ENCODE peak calls at places on chromosomes 4 and X, in four cellular contexts. I is fibroblast of pulmonary artery, V is dorsolateral prefrontal cortex, Z is HL-60. J is an unnamed sample.

GRCh38 chr4:14152834-14153519 is 525.5 kb upstream of the BOD1L1 start:
- DNase-seq in V (no peak), Z (no peak), I (no peak), J (no peak)

GRCh38 chr4:64890131-64890710 is 481.0 kb upstream of the TECRL start:
- DNase-seq in Z (no peak), V (no peak), I (no peak), J (no peak)

GRCh38 chr4:109701566-109702399 is 1.5 kb downstream of the CASP6 start:
- DNase-seq in V (no peak), I (peak; percentile 7), Z (no peak), J (peak; percentile 6)

GRCh38 chr4:88616275-88616996 is 24.2 kb downstream of the HERC3 start:
- DNase-seq in I (peak; percentile 80), V (no peak), Z (no peak), J (peak; percentile 71)

GRCh38 chr4:57061395-57061794 is 48.8 kb downstream of the IGFBP7 start:
- DNase-seq in V (no peak), Z (no peak), I (peak; percentile 70), J (peak; percentile 79)

GRCh38 chr4:173252024-173252935 is 81.9 kb downstream of the HMGB2 start:
- DNase-seq in I (peak; percentile 97), Z (peak; percentile 64), V (no peak), J (peak; percentile 83)

GRCh38 chrX:8404443-8404842 is 60.2 kb upstream of the VCX3B start:
- DNase-seq in Z (no peak), V (no peak), I (peak; percentile 40), J (no peak)

GRCh38 chrX:12950851-12951589 is 23.9 kb upstream of the TMSB4X start:
- DNase-seq in V (no peak), I (no peak), Z (peak; percentile 84), J (no peak)

GRCh38 chr4:165288639-165289428 is 38.6 kb upstream of the MSMO1 start:
- DNase-seq in Z (no peak), V (no peak), I (peak; percentile 91), J (peak; percentile 65)

GRCh38 chrX:24646745-24647182 is 383 bp downstream of the PCYT1B start:
- DNase-seq in Z (no peak), V (no peak), I (no peak), J (peak; percentile 52)

GRCh38 chr4:63296773-63297172 is 1112.5 kb downstream of the TECRL start:
- DNase-seq in I (no peak), Z (no peak), V (no peak), J (no peak)

GRCh38 chr4:150006197-150006596 is 72.0 kb upstream of the DCLK2 start:
- DNase-seq in I (no peak), V (no peak), Z (no peak), J (peak; percentile 82)

GRCh38 chr4:84324850-84325249 is 174.2 kb downstream of the NKX6-1 start:
- DNase-seq in Z (no peak), V (no peak), I (no peak), J (no peak)

GRCh38 chrX:39911278-39911897 is 186.4 kb downstream of the BCOR start:
- DNase-seq in I (no peak), Z (no peak), V (no peak), J (no peak)

GRCh38 chr4:157808796-157809408 is 363.9 kb downstream of the GASK1B start:
- DNase-seq in I (no peak), Z (no peak), V (no peak), J (no peak)

GRCh38 chr4:36363024-36363423 is 81.6 kb downstream of the DTHD1 start:
- DNase-seq in V (no peak), Z (no peak), I (peak; percentile 8), J (no peak)

GRCh38 chrX:119189586-119189985 is 46.5 kb upstream of the PGRMC1 start:
- DNase-seq in V (no peak), I (peak; percentile 20), Z (no peak), J (peak; percentile 47)

GRCh38 chr4:183146478-183146877 is 47.4 kb downstream of the WWC2 start:
- DNase-seq in Z (no peak), I (no peak), V (no peak), J (no peak)

GRCh38 chr4:80058740-80059139 is 14.3 kb downstream of the ANTXR2 start:
- DNase-seq in V (no peak), I (no peak), Z (peak; percentile 82), J (no peak)

GRCh38 chrX:39518451-39519212 is 579.1 kb downstream of the BCOR start:
- DNase-seq in I (peak; percentile 0), Z (no peak), V (peak; percentile 52), J (peak; percentile 0)

GRCh38 chr4:86011117-86011516 is 348.7 kb downstream of the MAPK10 start:
- DNase-seq in Z (no peak), V (no peak), I (peak; percentile 97), J (peak; percentile 95)

GRCh38 chr4:3863841-3864734 is 97.9 kb downstream of the ADRA2C start:
- DNase-seq in V (no peak), I (no peak), Z (no peak), J (no peak)

GRCh38 chrX:134520860-134521390 is 61.0 kb downstream of the HPRT1 start:
- DNase-seq in I (peak; percentile 80), Z (peak; percentile 52), V (no peak), J (peak; percentile 74)

GRCh38 chrX:100408643-100409315 is 1.3 kb downstream of the PCDH19 start:
- DNase-seq in I (no peak), Z (no peak), V (no peak), J (no peak)

GRCh38 chrX:154918060-154918483 is 31.9 kb downstream of the F8A1 start:
- DNase-seq in Z (peak; percentile 38), V (no peak), I (peak; percentile 84), J (peak; percentile 86)

GRCh38 chr4:137156054-137156453 is 376.2 kb downstream of the PCDH18 start:
- DNase-seq in I (peak; percentile 56), V (no peak), Z (no peak), J (peak; percentile 92)

GRCh38 chr4:30938956-30939528 is 218.9 kb downstream of the PCDH7 start:
- DNase-seq in Z (no peak), I (no peak), V (no peak), J (no peak)

GRCh38 chrX:45750639-45751038 is 550.0 kb upstream of the DIPK2B start:
- DNase-seq in V (no peak), Z (no peak), I (no peak), J (peak; percentile 22)

GRCh38 chrX:19349263-19349662 is 5.5 kb downstream of the PDHA1 start:
- DNase-seq in V (no peak), I (no peak), Z (no peak), J (no peak)

GRCh38 chr4:145154573-145154972 is 25.8 kb downstream of the OTUD4 start:
- DNase-seq in V (no peak), I (peak; percentile 57), Z (no peak), J (peak; percentile 52)

GRCh38 chr4:148071009-148071408 is 339.1 kb downstream of the ARHGAP10 start:
- DNase-seq in Z (no peak), V (peak; percentile 28), I (no peak), J (no peak)

GRCh38 chr4:32519060-32519459 is 1798.9 kb downstream of the PCDH7 start:
- DNase-seq in Z (no peak), I (peak; percentile 56), V (no peak), J (peak; percentile 57)
- H3K4me3 ChIP-seq in Z (no peak overlapping the region), I (no peak overlapping the region), V (peak overlapping the region; percentile 5), J (peak overlapping the region; percentile 67)

GRCh38 chr4:134202136-134202535 is 547 bp upstream of the PABPC4L start:
- DNase-seq in V (no peak), Z (no peak), I (no peak), J (peak; percentile 64)
- H3K4me3 ChIP-seq in V (no peak overlapping the region), Z (no peak overlapping the region), I (peak overlapping the region; percentile 58), J (peak overlapping the region; percentile 80)

DNA sequence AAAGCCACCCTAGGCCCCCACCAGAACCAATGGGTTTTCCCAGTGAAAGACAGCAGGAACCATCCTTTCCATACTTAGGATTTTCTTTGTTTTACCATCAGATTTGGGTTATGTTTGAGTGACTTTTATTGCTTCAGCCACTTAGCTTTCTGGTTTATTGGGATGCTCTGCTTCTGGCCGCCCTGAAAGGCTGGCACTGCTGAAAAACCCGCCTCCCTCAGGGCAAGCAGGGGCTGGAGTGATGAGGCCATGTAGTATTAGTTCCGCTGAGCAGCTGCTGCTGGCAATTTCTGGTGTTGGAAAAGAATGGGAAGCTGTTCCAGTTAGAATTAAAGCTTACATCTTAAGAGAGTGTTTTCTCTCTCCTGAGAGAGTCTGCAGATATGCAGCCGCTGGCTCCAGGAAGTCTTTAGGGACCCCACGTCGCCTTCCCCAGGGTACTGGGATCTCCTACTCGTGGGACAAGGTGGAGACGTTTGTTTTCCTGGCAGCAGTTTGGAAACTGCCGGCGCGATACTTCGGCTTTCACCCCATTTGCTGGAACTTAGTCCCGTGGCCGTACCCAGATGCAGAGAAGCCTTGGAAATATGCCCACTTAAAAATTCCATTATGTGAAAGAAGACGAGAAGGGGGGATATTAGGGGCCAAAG is 72.4 kb downstream of the TMEM131L start:
- DNase-seq in V (peak; percentile 44), I (peak; percentile 66), Z (no peak), J (no peak)
- H3K4me3 ChIP-seq in V (peak overlapping the region; percentile 43), I (peak overlapping the region; percentile 43), Z (no peak overlapping the region), J (peak overlapping the region; percentile 53)

GRCh38 chr4:91233164-91233563 is 1070.6 kb upstream of the GRID2 start:
- DNase-seq in V (no peak), Z (no peak), I (no peak), J (no peak)
- H3K4me3 ChIP-seq in V (no peak overlapping the region), Z (no peak overlapping the region), I (no peak overlapping the region), J (no peak overlapping the region)

DNA sequence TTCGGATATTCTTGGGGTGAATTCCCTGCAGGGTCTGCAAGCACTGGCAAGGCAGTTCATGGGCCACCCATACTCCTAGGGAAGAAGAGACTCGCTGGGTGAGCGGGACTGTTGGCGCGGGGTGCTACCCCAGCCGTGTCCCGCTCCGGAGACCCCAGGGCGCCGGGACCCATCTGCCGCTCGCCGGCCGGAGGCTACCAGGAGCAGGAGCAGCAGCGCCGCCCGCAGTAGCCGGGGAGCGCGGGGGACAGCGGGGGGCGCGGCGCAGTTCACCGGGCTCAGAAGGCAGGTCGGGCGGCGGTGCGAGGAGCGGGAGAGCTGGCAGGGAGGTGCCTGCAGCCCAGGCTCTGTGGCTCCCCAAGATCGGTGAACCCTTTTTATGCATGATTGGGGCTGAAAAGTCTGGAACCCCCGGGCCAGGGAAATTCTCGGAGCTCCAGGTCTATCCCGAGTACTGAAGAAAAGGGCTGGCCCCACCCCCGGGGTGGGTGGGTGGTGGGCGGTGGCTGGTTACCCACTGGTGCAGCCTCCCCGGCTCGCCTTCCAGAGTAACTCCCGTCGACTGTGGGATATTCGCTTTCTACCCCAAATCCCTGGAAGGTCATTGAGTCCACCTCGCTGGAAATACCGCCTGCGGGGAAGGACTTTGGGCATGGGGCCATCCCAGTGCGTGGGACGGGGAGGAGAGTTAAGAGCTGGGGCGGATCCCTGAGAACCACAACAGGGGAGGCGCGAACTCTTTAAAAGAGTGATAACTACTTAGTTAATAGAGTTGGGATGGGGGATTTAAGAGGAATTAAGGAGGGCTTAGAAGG is 37.6 kb downstream of the PF4 start:
- DNase-seq in V (no peak), Z (no peak), I (peak; percentile 59), J (peak; percentile 50)
- H3K4me3 ChIP-seq in V (no peak overlapping the region), Z (no peak overlapping the region), I (peak overlapping the region; percentile 53), J (peak overlapping the region; percentile 76)

J was measured in adipocyte.